ENCODE peak calls at places on chromosomes 13 and 19, in four cellular contexts. Q, P, G and T are unnamed samples.

GRCh38 chr13:24693862-24694471 is 13.8 kb downstream of the ATP12A start:
- DNase-seq in Q (peak; percentile 60), G (no peak), P (no peak), T (peak; percentile 74)

GRCh38 chr19:55545913-55546495 is 661 bp upstream of the SBK3 start:
- DNase-seq in P (no peak), Q (no peak), G (no peak), T (no peak)

GRCh38 chr13:113879506-113880360 is 15.9 kb upstream of the GAS6 start:
- DNase-seq in P (no peak), Q (no peak), G (no peak), T (no peak)

GRCh38 chr13:109155301-109155761 is 525.9 kb downstream of the MYO16 start:
- DNase-seq in Q (peak; percentile 75), P (no peak), G (no peak), T (no peak)

GRCh38 chr13:63307239-63307638 is 1891.6 kb upstream of the PCDH20 start:
- DNase-seq in P (no peak), G (no peak), Q (no peak), T (no peak)

GRCh38 chr19:10228925-10229324 is 2.2 kb downstream of the S1PR2 start:
- DNase-seq in P (no peak), Q (peak; percentile 77), G (no peak), T (no peak)

GRCh38 chr13:37479901-37480300 is 118.7 kb downstream of the POSTN start:
- DNase-seq in Q (peak; percentile 44), P (no peak), G (no peak), T (no peak)

GRCh38 chr19:46975918-46976782 is 43.5 kb upstream of the NPAS1 start:
- DNase-seq in Q (peak; percentile 100), P (no peak), G (no peak), T (no peak)

GRCh38 chr19:55678121-55678671 is 3.2 kb downstream of the EPN1 start:
- DNase-seq in Q (no peak), G (peak; percentile 87), P (no peak), T (no peak)

GRCh38 chr19:41793414-41793727 is 3.0 kb upstream of the CEACAM3 start:
- DNase-seq in P (no peak), G (no peak), Q (no peak), T (no peak)

GRCh38 chr13:44364601-44365000 is 9.0 kb upstream of the SERP2 start:
- DNase-seq in P (no peak), Q (no peak), G (no peak), T (no peak)

GRCh38 chr19:7979559-7979958 is 25.9 kb downstream of the ELAVL1 start:
- DNase-seq in Q (no peak), P (no peak), G (no peak), T (no peak)

GRCh38 chr13:23651887-23652286 is 81.7 kb downstream of the TNFRSF19 start:
- DNase-seq in Q (no peak), G (no peak), P (no peak), T (no peak)

GRCh38 chr13:31310781-31311180 is 111.0 kb downstream of the B3GLCT start:
- DNase-seq in Q (no peak), P (no peak), G (no peak), T (no peak)

GRCh38 chr13:100491164-100491847 is 97.3 kb downstream of the GGACT start:
- DNase-seq in P (no peak), Q (peak; percentile 92), G (no peak), T (no peak)

GRCh38 chr13:113064534-113065405 is 40.8 kb upstream of the F7 start:
- DNase-seq in P (no peak), G (no peak), Q (peak; percentile 81), T (no peak)

GRCh38 chr13:101661839-101662238 is 209.4 kb downstream of the ITGBL1 start:
- DNase-seq in P (no peak), G (no peak), Q (no peak), T (no peak)

GRCh38 chr13:33003458-33004019 is 12.7 kb upstream of the KL start:
- DNase-seq in Q (no peak), P (no peak), G (no peak), T (no peak)

GRCh38 chr13:33169273-33169980 is 116.1 kb downstream of the STARD13 start:
- DNase-seq in G (no peak), P (no peak), Q (peak; percentile 73), T (no peak)

GRCh38 chr19:48524728-48525127 is 13.1 kb upstream of the LMTK3 start:
- DNase-seq in G (no peak), P (no peak), Q (no peak), T (no peak)

GRCh38 chr13:28313579-28313978 is 175.2 kb downstream of the PAN3 start:
- DNase-seq in G (no peak), P (no peak), Q (peak; percentile 69), T (peak; percentile 41)

GRCh38 chr13:87128006-87128405 is 543.2 kb upstream of the SLITRK5 start:
- DNase-seq in G (no peak), P (no peak), Q (peak; percentile 59), T (peak; percentile 10)

GRCh38 chr19:47704024-47704423 is 9.2 kb upstream of the EHD2 start:
- DNase-seq in G (no peak), Q (peak; percentile 61), P (no peak), T (no peak)

GRCh38 chr13:46926856-46927625 is 30.2 kb upstream of the HTR2A start:
- DNase-seq in G (no peak), P (no peak), Q (peak; percentile 64), T (no peak)

GRCh38 chr13:58884353-58884752 is 1252.8 kb downstream of the PCDH17 start:
- DNase-seq in G (no peak), Q (no peak), P (no peak), T (no peak)

GRCh38 chr13:49421391-49421790 is 22.5 kb downstream of the CAB39L start:
- DNase-seq in P (peak; percentile 5), Q (peak; percentile 7), G (no peak), T (no peak)

GRCh38 chr13:91278888-91279287 is 68.6 kb upstream of the MIR17HG start:
- DNase-seq in G (no peak), P (no peak), Q (no peak), T (no peak)

GRCh38 chr13:45068036-45069001 is 52.0 kb upstream of the GTF2F2 start:
- DNase-seq in G (no peak), Q (no peak), P (no peak), T (no peak)

GRCh38 chr19:33905473-33905936 is 108.8 kb downstream of the KCTD15 start:
- DNase-seq in Q (peak; percentile 19), P (no peak), G (no peak), T (no peak)

GRCh38 chr13:39259371-39259770 is 221.1 kb downstream of the NHLRC3 start:
- DNase-seq in G (peak; percentile 24), P (no peak), Q (no peak), T (no peak)

GRCh38 chr13:107563099-107563925 is 652.0 kb downstream of the LIG4 start:
- DNase-seq in P (no peak), Q (peak; percentile 10), G (no peak), T (no peak)

DNA sequence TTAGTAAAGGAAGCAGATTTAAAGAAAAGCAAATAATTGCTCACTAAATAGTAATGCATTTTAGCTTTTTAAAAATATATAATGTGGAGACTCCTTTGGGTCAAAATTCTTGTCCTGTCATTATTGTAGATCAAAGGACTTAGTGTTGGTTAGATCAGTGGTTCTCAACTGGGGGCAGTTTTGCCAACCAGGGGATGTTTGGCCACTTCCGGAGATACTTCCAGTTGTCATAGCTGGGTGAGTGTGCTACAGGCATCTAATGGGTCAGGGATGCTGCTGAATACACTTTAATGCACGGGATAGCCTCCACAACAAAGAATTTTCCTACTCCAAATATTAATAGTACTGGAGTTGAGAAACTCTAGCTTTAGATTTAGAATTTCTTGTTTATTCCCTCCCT is 126.8 kb downstream of the LMO7 start:
- DNase-seq in P (no peak), Q (no peak), G (no peak), T (no peak)
- H3K4me3 ChIP-seq in P (no peak overlapping the region), Q (no peak overlapping the region), G (no peak overlapping the region), T (no peak overlapping the region)

GRCh38 chr19:4343056-4343844 is at the start of gene MPND:
- DNase-seq in P (peak; percentile 90), Q (peak; percentile 81), G (peak; percentile 92), T (peak; percentile 76)
- H3K4me3 ChIP-seq in P (peak within 1 kb of the TSS; percentile 100), Q (peak within 1 kb of the TSS; percentile 72), G (peak within 1 kb of the TSS; percentile 74), T (peak within 1 kb of the TSS; percentile 44)

GRCh38 chr13:65265988-65266387 is 1964.1 kb downstream of the PCDH9 start:
- DNase-seq in Q (no peak), G (no peak), P (no peak), T (no peak)
- H3K4me3 ChIP-seq in Q (no peak overlapping the region), G (no peak overlapping the region), P (no peak overlapping the region), T (no peak overlapping the region)

GRCh38 chr19:918152-918437 is 962 bp downstream of the KISS1R start:
- DNase-seq in Q (no peak), G (no peak), P (no peak), T (no peak)
- H3K4me3 ChIP-seq in Q (no peak overlapping the region), G (no peak overlapping the region), P (peak overlapping the region; percentile 53), T (peak overlapping the region; percentile 44)

GRCh38 chr19:52948025-52948770 is 14.5 kb downstream of the ZNF816 start:
- DNase-seq in P (no peak), G (no peak), Q (no peak), T (no peak)
- H3K4me3 ChIP-seq in P (no peak overlapping the region), G (no peak overlapping the region), Q (no peak overlapping the region), T (no peak overlapping the region)

GRCh38 chr19:2853015-2853606 is 11.8 kb downstream of the ZNF555 start:
- DNase-seq in G (no peak), Q (no peak), P (no peak), T (no peak)
- H3K4me3 ChIP-seq in G (no peak overlapping the region), Q (no peak overlapping the region), P (no peak overlapping the region), T (no peak overlapping the region)

GRCh38 chr13:41465965-41466364 is 8.6 kb downstream of the RGCC start:
- DNase-seq in G (no peak), Q (no peak), P (no peak), T (no peak)

GRCh38 chr13:41468631-41469030 is 11.3 kb downstream of the RGCC start:
- DNase-seq in Q (no peak), P (no peak), G (no peak), T (no peak)

GRCh38 chr13:41470187-41470586 is 12.8 kb downstream of the RGCC start:
- DNase-seq in G (no peak), Q (no peak), P (no peak), T (no peak)

GRCh38 chr13:41465215-41465907 is 8.0 kb downstream of the RGCC start:
- DNase-seq in G (peak; percentile 84), Q (peak; percentile 62), P (peak; percentile 80), T (no peak)

GRCh38 chr13:41467546-41467945 is 10.2 kb downstream of the RGCC start:
- DNase-seq in G (no peak), P (no peak), Q (no peak), T (no peak)
- H3K4me3 ChIP-seq in G (no peak overlapping the region), P (no peak overlapping the region), Q (no peak overlapping the region), T (no peak overlapping the region)

GRCh38 chr19:53520163-53520546 is 17.8 kb upstream of the ZNF331 start:
- DNase-seq in P (no peak), Q (no peak), G (no peak), T (no peak)
- H3K4me3 ChIP-seq in P (peak overlapping the region; percentile 54), Q (peak overlapping the region; percentile 79), G (peak overlapping the region; percentile 86), T (no peak overlapping the region)

DNA sequence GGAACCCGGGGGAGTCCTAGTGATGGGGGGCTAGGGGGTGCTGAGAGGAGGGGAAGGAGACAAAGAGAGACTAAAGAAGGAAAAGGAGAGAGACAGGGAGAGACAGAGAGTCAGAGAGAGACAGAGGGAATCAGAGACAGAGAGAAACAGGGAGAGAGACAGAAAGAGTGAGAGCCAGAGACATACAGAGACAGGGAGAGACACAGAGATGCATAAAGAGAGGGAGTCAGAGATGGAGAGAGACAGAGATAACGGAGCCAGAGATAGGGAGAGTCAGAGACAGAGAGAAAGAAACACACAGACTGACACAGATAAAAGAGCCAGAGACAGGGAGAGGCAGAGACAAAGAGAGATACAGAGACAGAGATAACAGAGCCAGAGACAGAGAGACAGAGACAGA is 1.5 kb upstream of the TNFSF9 start:
- DNase-seq in Q (no peak), P (no peak), G (no peak), T (no peak)
- H3K4me3 ChIP-seq in Q (no peak overlapping the region), P (no peak overlapping the region), G (peak overlapping the region; percentile 46), T (no peak overlapping the region)